ENCODE peak calls at places on chromosome 21, in five cellular contexts. P is esophagus muscularis mucosa, A is tibial nerve, Z is A549, N is sigmoid colon. I is an unnamed sample.

GRCh38 chr21:42527489-42528158 is 14.0 kb downstream of the SLC37A1 start:
- DNase-seq in P (no peak), A (no peak), Z (no peak), N (no peak), I (no peak)

GRCh38 chr21:42865361-42866160 is 13.8 kb downstream of the WDR4 start:
- DNase-seq in P (no peak), A (no peak), Z (no peak), N (peak; percentile 83), I (peak; percentile 79)

GRCh38 chr21:34530264-34530663 is 18.3 kb upstream of the KCNE1 start:
- DNase-seq in P (no peak), A (no peak), Z (no peak), N (no peak), I (no peak)

GRCh38 chr21:38853421-38853919 is 47.7 kb downstream of the ETS2 start:
- DNase-seq in P (peak; percentile 66), A (no peak), Z (peak; percentile 75), N (no peak), I (no peak)

GRCh38 chr21:31201548-31201947 is 142.5 kb downstream of the TIAM1 start:
- DNase-seq in P (no peak), A (peak; percentile 54), Z (no peak), N (peak; percentile 83), I (peak; percentile 32)

GRCh38 chr21:43598416-43599120 is 60.7 kb downstream of the HSF2BP start:
- DNase-seq in P (no peak), A (no peak), Z (no peak), N (no peak), I (no peak)

GRCh38 chr21:44427241-44428120 is 27.8 kb upstream of the LRRC3 start:
- DNase-seq in P (no peak), A (no peak), Z (no peak), N (peak; percentile 50), I (peak; percentile 18)

GRCh38 chr21:25564349-25564948 is 42.8 kb downstream of the MRPL39 start:
- DNase-seq in P (no peak), A (no peak), Z (no peak), N (no peak), I (no peak)

GRCh38 chr21:14878971-14879370 is 185.8 kb downstream of the NRIP1 start:
- DNase-seq in P (no peak), A (no peak), Z (peak; percentile 61), N (no peak), I (no peak)

GRCh38 chr21:27380303-27380702 is 413.4 kb upstream of the ADAMTS5 start:
- DNase-seq in P (no peak), A (no peak), Z (no peak), N (no peak), I (no peak)

GRCh38 chr21:27129694-27130093 is 162.8 kb upstream of the ADAMTS5 start:
- DNase-seq in P (no peak), A (no peak), Z (no peak), N (no peak), I (no peak)

GRCh38 chr21:43767980-43768867 is 7.9 kb downstream of the CSTB start:
- DNase-seq in P (no peak), A (peak; percentile 48), Z (peak; percentile 89), N (no peak), I (peak; percentile 87)

GRCh38 chr21:16124397-16125130 is 394.8 kb downstream of the USP25 start:
- DNase-seq in P (no peak), A (no peak), Z (peak; percentile 39), N (no peak), I (no peak)

GRCh38 chr21:34582506-34583150 is 32.3 kb downstream of the RCAN1 start:
- DNase-seq in P (no peak), A (no peak), Z (peak; percentile 28), N (no peak), I (no peak)

GRCh38 chr21:19864456-19864855 is 1133.8 kb upstream of the NCAM2 start:
- DNase-seq in P (no peak), A (no peak), Z (no peak), N (no peak), I (no peak)

GRCh38 chr21:34305605-34306235 is 58.1 kb upstream of the KCNE2 start:
- DNase-seq in P (no peak), A (no peak), Z (no peak), N (no peak), I (no peak)

GRCh38 chr21:37072988-37073416 is at the start of the genes PIGP and TTC3:
- DNase-seq in P (peak; percentile 96), A (peak; percentile 83), Z (peak; percentile 95), N (peak; percentile 97), I (peak; percentile 100)
- TF ChIP-seq EP300 in P (no peak), A (peak; percentile 92), Z (no peak), N (no peak), I (no peak)

GRCh38 chr21:45912611-45913415 is 68.8 kb upstream of the COL6A1 start:
- DNase-seq in P (no peak), A (no peak), Z (no peak), N (no peak), I (no peak)
- TF ChIP-seq CTCF in P (no peak), A (no peak), Z (no peak), N (no peak), I (no peak)

GRCh38 chr21:41442496-41443186 is 16.6 kb downstream of the MX1 start:
- DNase-seq in P (no peak), A (no peak), Z (no peak), N (no peak), I (no peak)
- TF ChIP-seq EP300 in P (no peak), A (no peak), Z (no peak), N (no peak), I (no peak)

GRCh38 chr21:17512245-17513213 is at the start of gene CXADR:
- DNase-seq in P (no peak), A (no peak), Z (peak; percentile 81), N (no peak), I (peak; percentile 88)
- TF ChIP-seq CTCF in P (peak; percentile 23), A (no peak), Z (peak; percentile 40), N (peak; percentile 46), I (peak; percentile 63)

DNA sequence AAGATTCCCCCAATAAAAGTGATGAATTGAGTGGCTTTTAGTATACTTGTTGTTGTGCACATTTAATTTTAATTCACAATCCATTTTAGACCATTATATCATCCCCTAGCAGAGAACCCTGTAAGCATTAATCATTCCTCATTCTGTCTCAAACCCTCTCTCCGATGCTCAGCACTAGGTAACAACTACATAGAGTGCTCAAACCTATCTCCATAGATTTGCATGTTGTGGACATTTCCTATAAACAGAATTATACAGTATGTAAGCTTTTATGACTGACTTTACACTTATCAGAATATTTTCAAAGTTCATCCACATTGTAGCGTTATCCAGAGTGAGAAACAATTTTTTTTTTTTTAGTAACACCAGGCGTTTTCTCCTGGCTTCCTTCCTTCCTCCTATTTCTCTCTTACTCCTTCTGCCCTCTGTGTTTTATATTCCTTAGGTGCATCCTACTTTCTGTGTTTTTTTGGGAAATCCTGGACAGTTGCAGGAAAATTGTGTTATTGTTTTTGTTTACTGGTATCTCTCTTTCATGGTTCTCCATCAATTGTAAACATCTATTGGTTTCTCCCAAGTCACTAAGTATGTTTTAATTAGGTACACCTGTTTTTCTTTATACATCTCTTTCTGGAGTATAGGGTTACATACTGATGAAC is 1528.0 kb upstream of the TPTE start:
- DNase-seq in P (peak; percentile 60), A (no peak), Z (peak; percentile 94), N (no peak), I (no peak)
- TF ChIP-seq EP300 in P (no peak), A (no peak), Z (no peak), N (no peak), I (no peak)

DNA sequence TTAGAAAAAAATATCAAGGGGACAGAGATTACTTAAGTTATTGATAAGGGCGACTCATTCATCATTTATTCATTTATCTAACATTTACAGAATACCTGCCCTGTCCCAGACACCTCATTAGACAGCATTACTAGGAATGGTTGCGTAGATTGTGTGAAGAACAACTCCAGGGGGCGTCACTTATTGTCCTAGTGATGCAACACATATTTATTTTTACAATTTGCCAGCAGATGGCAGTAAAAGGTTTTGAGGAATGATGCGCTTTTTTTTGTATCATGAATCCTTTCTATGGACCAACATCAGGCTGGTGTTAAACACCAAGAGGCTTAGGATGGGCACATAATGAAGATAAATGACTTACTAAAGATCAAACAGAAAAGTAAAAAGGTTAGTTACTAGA is 5.5 kb downstream of the NCAM2 start:
- DNase-seq in P (no peak), A (no peak), Z (peak; percentile 16), N (no peak), I (no peak)
- TF ChIP-seq CTCF in P (no peak), A (no peak), Z (no peak), N (peak; percentile 4), I (no peak)

GRCh38 chr21:35861656-35862055 is 198.7 kb downstream of the SETD4 start:
- DNase-seq in P (no peak), A (no peak), Z (no peak), N (no peak), I (no peak)
- TF ChIP-seq EP300 in P (no peak), A (no peak), Z (no peak), N (no peak), I (no peak)

DNA sequence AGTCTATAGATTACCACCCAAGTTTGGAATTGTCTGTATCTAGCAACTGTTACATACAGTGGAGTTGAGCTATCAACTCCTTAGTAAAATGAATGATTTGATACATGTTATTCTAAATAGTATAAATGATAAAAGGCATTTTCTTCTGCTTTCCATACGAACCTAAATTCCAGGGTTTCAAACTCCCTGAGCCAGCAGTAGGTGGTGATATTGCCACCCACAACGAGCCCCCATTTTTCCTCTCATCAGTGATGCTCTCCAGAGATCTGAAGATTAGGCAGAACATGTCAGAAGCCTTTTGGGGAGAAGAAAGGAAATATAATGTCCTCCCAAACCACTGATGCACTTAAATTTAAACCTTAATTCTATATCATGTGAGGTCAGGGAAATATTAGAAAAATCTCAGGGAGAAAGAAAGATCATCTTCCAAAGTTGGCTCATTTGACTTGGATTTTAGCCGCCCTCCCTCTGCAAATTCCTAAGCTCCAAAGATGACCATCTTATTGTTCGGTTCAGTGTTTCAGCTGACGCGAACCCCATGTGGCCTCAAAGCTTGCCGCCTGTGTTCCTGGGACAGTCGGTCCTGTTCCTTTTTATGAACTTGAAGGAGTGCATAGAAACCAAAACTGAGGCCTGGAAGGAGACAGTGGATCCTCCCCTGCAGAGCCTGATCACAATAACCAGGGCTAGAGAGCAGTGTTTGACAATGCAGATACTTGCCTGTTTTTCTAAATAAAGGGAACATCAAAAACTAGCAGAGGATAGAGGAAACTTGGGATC is 2.3 kb downstream of the EVA1C start:
- DNase-seq in P (no peak), A (no peak), Z (no peak), N (no peak), I (no peak)
- TF ChIP-seq CTCF in P (peak; percentile 41), A (peak; percentile 50), Z (peak; percentile 50), N (peak; percentile 15), I (no peak)

DNA sequence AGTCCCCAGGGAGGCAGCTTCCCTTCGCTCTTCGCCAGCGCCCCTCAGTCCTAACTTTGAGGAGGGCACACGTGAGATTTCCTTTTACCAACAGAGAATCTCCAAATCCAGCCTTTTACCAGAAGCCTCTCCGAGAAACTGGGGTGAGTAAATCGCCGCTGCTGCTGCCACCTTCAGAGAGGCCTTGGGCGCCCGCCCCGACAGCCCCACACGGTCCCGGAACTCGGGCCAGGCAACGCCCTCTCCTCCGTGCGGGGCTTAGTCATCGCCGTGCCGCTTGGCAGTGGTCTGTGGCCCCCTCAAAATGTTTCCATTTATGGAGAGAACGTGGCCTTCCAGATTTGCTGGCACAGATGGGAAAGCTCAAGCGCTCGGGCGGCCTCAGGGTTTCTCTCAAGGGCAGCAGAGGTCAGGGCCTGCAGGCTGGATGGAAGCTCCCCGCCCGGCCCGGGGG is 41.4 kb upstream of the COL6A2 start:
- DNase-seq in P (peak; percentile 95), A (peak; percentile 58), Z (no peak), N (peak; percentile 98), I (peak; percentile 22)
- TF ChIP-seq EP300 in P (peak; percentile 69), A (peak; percentile 75), Z (no peak), N (peak; percentile 90), I (no peak)

I was measured in upper lobe of left lung.